ENCODE peak calls at places on chromosomes 16 and 17, in four cellular contexts. F is HepG2, L is IMR-90, O is GM23248. D is an unnamed sample. For H3K27me3, the result is how much of the 10 kb centered on the place peaks cover.

GRCh38 chr17:27081002-27081638 is 212.8 kb upstream of the WSB1 start:
- DNase-seq in F (no peak), L (no peak), O (no peak), D (no peak)

GRCh38 chr16:29925805-29926674 is at the start of gene KCTD13:
- DNase-seq in O (peak), F (peak), L (peak), D (peak)

GRCh38 chr16:48279199-48279598 is 31.9 kb upstream of the ABCC11 start:
- DNase-seq in O (no peak), F (no peak), L (no peak), D (no peak)

GRCh38 chr16:85646976-85647375 is 33.9 kb downstream of the GSE1 start:
- DNase-seq in F (no peak), O (no peak), L (no peak), D (no peak)

GRCh38 chr16:24445216-24445615 is 94.2 kb upstream of the RBBP6 start:
- DNase-seq in O (no peak), F (no peak), L (no peak), D (no peak)

GRCh38 chr17:29155235-29155965 is 24.8 kb downstream of the MYO18A start:
- DNase-seq in F (peak), O (peak), L (peak), D (no peak)

GRCh38 chr17:39461911-39462641 is 790 bp downstream of the CDK12 start:
- DNase-seq in F (peak), L (peak), O (peak), D (no peak)

GRCh38 chr17:45228121-45228941 is 6.6 kb downstream of the FMNL1 start:
- DNase-seq in F (no peak), L (no peak), O (no peak), D (no peak)

GRCh38 chr17:41415833-41416335 is 8.5 kb downstream of the KRT37 start:
- DNase-seq in L (peak), O (peak), F (peak), D (no peak)

GRCh38 chr17:79836952-79837887 is 2.0 kb downstream of the CBX4 start:
- DNase-seq in F (peak), L (peak), O (peak), D (peak)

GRCh38 chr16:14232106-14232890 is 161.2 kb downstream of the MRTFB start:
- DNase-seq in L (peak), F (no peak), O (no peak), D (no peak)

GRCh38 chr16:56643080-56643778 is 4.8 kb downstream of the MT1A start:
- DNase-seq in O (peak), F (peak), L (no peak), D (peak)

GRCh38 chr16:85202631-85203461 is 90.6 kb upstream of the CIBAR2 start:
- DNase-seq in L (peak), F (no peak), O (peak), D (no peak)

GRCh38 chr17:73833779-73834613 is 189.8 kb upstream of the SDK2 start:
- DNase-seq in O (no peak), F (no peak), L (no peak), D (no peak)

GRCh38 chr17:73838815-73839214 is 194.6 kb upstream of the SDK2 start:
- DNase-seq in F (no peak), O (no peak), L (no peak), D (no peak)

GRCh38 chr17:73835605-73836004 is 191.4 kb upstream of the SDK2 start:
- DNase-seq in L (no peak), F (no peak), O (no peak), D (no peak)

GRCh38 chr17:73831699-73832098 is 187.5 kb upstream of the SDK2 start:
- DNase-seq in O (no peak), L (no peak), F (no peak), D (no peak)

DNA sequence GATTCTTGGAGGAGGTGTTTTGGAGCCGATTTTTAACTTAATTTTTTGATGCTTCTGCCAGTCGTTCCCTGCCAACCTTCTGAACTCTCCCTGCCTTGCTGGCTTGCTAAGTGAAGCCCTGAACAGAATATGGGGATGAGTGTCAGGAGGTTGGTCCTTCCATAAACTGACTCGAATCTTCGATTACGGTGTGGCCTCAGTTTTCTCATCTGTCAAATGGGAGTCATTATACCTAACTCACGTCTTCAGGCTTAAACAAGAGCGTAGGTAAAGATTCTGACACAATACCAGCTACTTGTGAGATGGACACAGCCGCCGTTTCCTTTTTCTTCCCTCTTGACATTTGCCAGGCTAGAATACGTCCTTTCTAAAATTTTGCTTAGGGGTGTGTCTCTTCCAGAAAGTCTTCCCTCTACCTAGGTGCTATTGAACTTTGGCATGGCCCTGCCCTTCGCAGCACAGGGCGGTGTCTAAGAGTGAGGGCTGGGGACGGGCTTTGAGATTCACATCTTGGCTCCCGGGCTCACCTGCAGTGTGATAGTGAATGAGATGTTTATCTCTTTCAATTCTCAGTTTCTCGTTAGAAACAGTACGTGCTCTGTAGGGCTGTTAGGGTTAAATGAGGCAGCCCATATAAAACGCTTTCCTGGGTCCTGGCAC is 190.6 kb upstream of the SDK2 start:
- DNase-seq in L (no peak), F (no peak), O (no peak), D (no peak)
- H3K27me3 ChIP-seq in L (under half), F (under half), O (under half), D (under half)

GRCh38 chr16:57894390-57895080 is 76.4 kb downstream of the CNGB1 start:
- DNase-seq in F (peak), O (no peak), L (no peak), D (no peak)
- H2AFZ ChIP-seq in F (no peak), O (peak), L (peak), D (peak)

DNA sequence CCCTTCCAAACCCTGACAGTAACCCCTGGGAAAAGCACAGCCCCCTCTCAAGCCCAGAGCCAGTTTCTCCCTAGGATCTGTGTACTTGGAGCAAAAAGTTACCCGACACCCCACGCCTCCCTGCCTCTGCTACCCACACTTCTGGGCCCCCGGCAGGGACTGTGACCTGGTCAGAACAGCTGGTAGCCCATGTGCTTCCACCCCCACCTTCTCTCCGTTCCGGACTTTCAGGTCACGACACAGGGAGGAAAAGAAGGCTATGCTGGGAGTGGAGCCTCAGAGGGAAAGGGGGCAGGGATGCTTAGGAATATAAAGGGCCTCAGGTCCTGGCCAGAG is 6.4 kb downstream of the PPY start:
- DNase-seq in L (no peak), F (no peak), O (no peak), D (no peak)
- H3K9ac ChIP-seq in L (no peak), F (no peak), O (peak), D (no peak)

GRCh38 chr16:6861136-6861535 is 471.5 kb upstream of the RBFOX1 start:
- DNase-seq in F (no peak), L (no peak), O (no peak), D (no peak)
- H3K27me3 ChIP-seq in F (under half), L (under half), O (under half), D (under half)

GRCh38 chr17:17913695-17914332 is 58.4 kb downstream of the TOM1L2 start:
- DNase-seq in O (peak), L (peak), F (peak), D (no peak)
- H2AFZ ChIP-seq in O (no peak), L (peak), F (no peak), D (no peak)

GRCh38 chr16:67917852-67918236 is 13.8 kb downstream of the CTRL start:
- DNase-seq in F (peak), O (peak), L (peak), D (no peak)

GRCh38 chr16:67915831-67916723 is 15.6 kb downstream of the CTRL start:
- DNase-seq in F (peak), L (peak), O (no peak), D (no peak)

GRCh38 chr16:67917140-67917851 is 14.4 kb downstream of the CTRL start:
- DNase-seq in O (peak), L (peak), F (no peak), D (no peak)

GRCh38 chr16:67919618-67920210 is 11.9 kb downstream of the CTRL start:
- DNase-seq in L (no peak), O (peak), F (no peak), D (peak)

DNA sequence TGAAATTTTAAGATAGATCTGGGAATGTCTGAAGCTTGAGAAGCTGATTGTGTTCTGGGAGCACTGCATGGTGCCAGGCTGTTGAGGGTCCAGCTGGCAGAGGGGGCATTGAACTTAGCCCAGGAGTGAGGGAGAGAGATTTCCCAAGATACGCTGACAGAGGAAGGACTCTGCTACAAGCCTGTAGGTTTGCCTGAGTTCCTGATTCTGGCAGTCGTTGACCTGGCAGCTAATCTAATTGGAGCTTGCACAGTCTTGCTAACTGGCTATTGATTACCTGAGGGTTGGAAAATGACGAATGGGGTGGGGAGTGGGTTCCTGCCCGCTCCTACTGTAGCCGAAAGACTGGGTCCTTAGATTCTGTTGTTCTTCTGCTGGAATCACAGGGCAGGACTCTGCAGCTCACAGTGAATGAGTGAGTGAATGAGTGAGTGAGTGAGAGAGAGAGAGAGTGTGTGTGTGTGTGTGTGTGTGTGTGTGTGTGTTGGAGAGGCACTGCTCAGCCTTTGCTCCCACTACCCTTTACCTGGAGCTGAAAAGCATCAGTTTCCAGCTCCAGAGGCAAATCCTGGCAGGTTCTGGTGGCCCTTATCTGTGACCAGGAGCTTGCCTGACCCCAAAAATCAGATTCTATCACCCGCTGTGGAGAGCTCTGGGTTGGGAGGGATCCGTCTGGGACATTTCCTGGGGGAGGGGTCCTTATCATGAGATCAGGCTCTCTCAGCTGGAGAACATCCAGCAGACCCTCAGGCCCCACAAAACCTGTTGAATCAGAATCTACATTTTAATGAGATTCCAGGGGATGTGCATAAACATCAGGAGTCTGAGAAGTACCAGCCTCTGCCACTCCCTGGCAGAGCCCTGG is 16.7 kb downstream of the CTRL start:
- DNase-seq in O (no peak), F (no peak), L (no peak), D (no peak)
- H3K9ac ChIP-seq in O (no peak), F (no peak), L (no peak), D (no peak)

GRCh38 chr16:8583712-8584111 is 6.6 kb downstream of the TMEM114 start:
- DNase-seq in F (no peak), L (no peak), O (no peak), D (no peak)
- H3K27me3 ChIP-seq in F (under half), L (under half), O (under half), D (under half)

GRCh38 chr16:3349175-3349574 is 6.5 kb upstream of the OR2C1 start:
- DNase-seq in O (no peak), F (no peak), L (no peak), D (no peak)
- H2AFZ ChIP-seq in O (no peak), F (no peak), L (peak), D (no peak)

DNA sequence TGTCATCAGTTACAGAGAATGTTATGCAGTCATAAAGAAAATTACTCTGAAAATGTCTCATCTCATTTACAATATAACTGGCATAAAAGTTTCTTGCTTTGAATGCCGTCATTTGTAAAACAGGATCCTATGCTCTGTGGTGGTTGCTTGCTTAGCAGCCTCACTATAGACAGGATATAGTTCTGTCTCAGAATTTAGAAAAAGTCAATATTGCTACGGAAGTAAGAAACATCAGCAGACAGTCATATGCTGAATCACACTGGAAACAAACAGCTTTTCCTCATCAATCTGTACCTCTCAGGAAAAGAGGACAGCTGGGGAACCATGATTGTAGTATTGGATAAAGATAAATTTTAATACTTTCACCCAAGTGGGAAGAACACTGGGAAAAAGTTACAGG is 105.5 kb downstream of the MYO1D start:
- DNase-seq in F (no peak), L (no peak), O (peak), D (no peak)
- H3K9ac ChIP-seq in F (no peak), L (no peak), O (no peak), D (no peak)

D was measured in Karpas-422.